ENCODE peak calls at places on chromosomes 11 and 22, in nine cellular contexts. T, I, B, V, O, X, H, S and M are unnamed samples.

GRCh38 chr11:69799582-69799981 is 19.6 kb downstream of the FGF3 start:
- DNase-seq in T (no peak), I (no peak), B (no peak), V (no peak), O (no peak), X (no peak), H (no peak), S (no peak), M (no peak)

GRCh38 chr11:86403458-86403857 is 28.8 kb downstream of the CCDC81 start:
- DNase-seq in T (no peak), I (no peak), B (no peak), V (no peak), O (no peak), X (no peak), H (no peak), S (no peak), M (no peak)

GRCh38 chr11:129861702-129862107 is 33.7 kb downstream of the NFRKB start:
- DNase-seq in T (peak), I (peak), B (no peak), V (peak), O (peak), X (no peak), H (peak), S (peak), M (peak)

GRCh38 chr22:27443315-27443714 is 358.2 kb downstream of the MN1 start:
- DNase-seq in T (no peak), I (no peak), B (no peak), V (no peak), O (no peak), X (peak), H (no peak), S (no peak), M (no peak)

GRCh38 chr11:103433976-103434375 is 324.8 kb downstream of the DYNC2H1 start:
- DNase-seq in T (no peak), I (no peak), B (no peak), V (no peak), O (no peak), X (no peak), H (no peak), S (no peak), M (no peak)

GRCh38 chr11:44189986-44190882 is 94.8 kb downstream of the EXT2 start:
- DNase-seq in T (no peak), I (no peak), B (no peak), V (no peak), O (no peak), X (no peak), H (no peak), S (no peak), M (no peak)

GRCh38 chr22:29916007-29916544 is 33.1 kb downstream of the MTMR3 start:
- DNase-seq in T (no peak), I (no peak), B (no peak), V (no peak), O (no peak), X (no peak), H (no peak), S (no peak), M (no peak)

GRCh38 chr11:19919050-19919561 is 206.5 kb downstream of the NAV2 start:
- DNase-seq in T (peak), I (no peak), B (no peak), V (no peak), O (peak), X (no peak), H (no peak), S (peak), M (no peak)

GRCh38 chr11:105720096-105720495 is 110.2 kb downstream of the GRIA4 start:
- DNase-seq in T (no peak), I (no peak), B (no peak), V (no peak), O (no peak), X (no peak), H (no peak), S (no peak), M (no peak)

GRCh38 chr11:133889893-133890292 is 44.6 kb upstream of the SPATA19 start:
- DNase-seq in T (no peak), I (no peak), B (no peak), V (no peak), O (no peak), X (no peak), H (no peak), S (no peak), M (no peak)

GRCh38 chr11:57180141-57180561 is 1.6 kb upstream of the LRRC55 start:
- DNase-seq in T (no peak), I (no peak), B (no peak), V (peak), O (no peak), X (no peak), H (peak), S (no peak), M (no peak)

GRCh38 chr11:13602844-13603243 is 65.6 kb upstream of the FAR1 start:
- DNase-seq in T (no peak), I (no peak), B (no peak), V (no peak), O (no peak), X (no peak), H (no peak), S (no peak), M (no peak)

GRCh38 chr22:47695176-47695575 is 932.7 kb downstream of the TBC1D22A start:
- DNase-seq in T (no peak), I (no peak), B (no peak), V (no peak), O (no peak), X (no peak), H (no peak), S (no peak), M (no peak)

GRCh38 chr11:134532921-134533421 is 120.9 kb upstream of the B3GAT1 start:
- DNase-seq in T (no peak), I (no peak), B (no peak), V (no peak), O (no peak), X (peak), H (peak), S (peak), M (no peak)

GRCh38 chr11:45333506-45333971 is 47.4 kb upstream of the SYT13 start:
- DNase-seq in T (no peak), I (no peak), B (no peak), V (no peak), O (peak), X (no peak), H (no peak), S (peak), M (no peak)

GRCh38 chr11:5247479-5248192 is 2.0 kb downstream of the HBG1 start:
- DNase-seq in T (no peak), I (no peak), B (no peak), V (no peak), O (no peak), X (no peak), H (no peak), S (no peak), M (no peak)

GRCh38 chr22:45608763-45609180 is 62.9 kb upstream of the ATXN10 start:
- DNase-seq in T (peak), I (no peak), B (peak), V (no peak), O (no peak), X (no peak), H (no peak), S (no peak), M (no peak)

GRCh38 chr11:72716291-72716690 is 35.9 kb downstream of the ARAP1 start:
- DNase-seq in T (no peak), I (no peak), B (no peak), V (no peak), O (no peak), X (peak), H (no peak), S (no peak), M (no peak)

GRCh38 chr11:126083829-126084607 is 21.4 kb upstream of the CDON start:
- DNase-seq in T (no peak), I (no peak), B (peak), V (peak), O (no peak), X (no peak), H (peak), S (no peak), M (no peak)

GRCh38 chr11:46281374-46281831 is 3.9 kb downstream of the CREB3L1 start:
- DNase-seq in T (no peak), I (no peak), B (no peak), V (no peak), O (peak), X (no peak), H (no peak), S (no peak), M (no peak)

GRCh38 chr11:64120951-64121569 is 44.9 kb downstream of the MACROD1 start:
- DNase-seq in T (peak), I (no peak), B (no peak), V (no peak), O (no peak), X (peak), H (no peak), S (peak), M (no peak)

GRCh38 chr22:17706451-17706900 is 67.8 kb downstream of the BID start:
- DNase-seq in T (peak), I (peak), B (no peak), V (no peak), O (peak), X (no peak), H (peak), S (peak), M (peak)

GRCh38 chr22:19850482-19851109 is 4.1 kb downstream of the GNB1L start:
- DNase-seq in T (no peak), I (no peak), B (no peak), V (no peak), O (no peak), X (no peak), H (no peak), S (no peak), M (no peak)

GRCh38 chr11:74443071-74443864 is 24.1 kb downstream of the KCNE3 start:
- DNase-seq in T (no peak), I (no peak), B (no peak), V (no peak), O (peak), X (no peak), H (no peak), S (no peak), M (no peak)

DNA sequence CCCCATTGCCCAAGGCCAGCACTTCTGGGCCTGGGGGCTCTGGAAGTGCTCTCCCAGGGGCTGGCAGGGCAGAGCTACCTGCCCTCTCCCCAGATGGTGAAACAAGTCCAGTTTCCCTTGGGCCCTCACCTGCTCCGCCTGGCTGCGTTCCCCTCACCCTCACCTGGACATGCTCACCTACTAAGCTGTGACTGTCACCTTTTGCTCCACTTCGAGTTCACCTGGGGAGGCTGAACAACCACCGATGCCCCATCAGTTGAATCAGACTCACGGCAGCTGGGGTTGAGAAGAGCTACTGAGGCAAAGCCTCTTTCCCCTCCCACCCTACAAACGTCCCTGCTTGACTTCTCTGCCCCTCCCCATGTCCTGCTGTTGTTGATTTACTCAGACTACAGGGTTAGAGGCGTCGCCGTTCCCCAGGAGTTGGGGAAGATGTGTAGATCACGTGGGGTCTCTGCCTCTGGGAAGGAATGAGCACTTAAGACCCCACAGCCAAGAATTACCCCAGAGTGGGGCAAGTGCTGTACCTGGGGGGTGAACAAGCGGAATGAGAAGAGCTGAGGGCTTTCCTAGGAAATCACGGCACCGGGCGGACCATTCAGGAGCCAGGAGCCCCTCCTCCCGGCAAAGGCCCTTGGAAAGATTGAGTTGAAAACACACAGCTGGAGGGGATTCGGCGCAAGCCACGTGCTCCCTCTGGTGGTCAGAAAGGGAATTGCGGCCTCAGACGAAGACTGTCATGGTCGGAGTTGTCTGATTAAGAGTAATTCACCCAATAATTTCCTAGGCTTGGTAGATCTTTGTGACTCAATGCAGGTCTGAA is 7.1 kb downstream of the FXYD2 start:
- DNase-seq in T (no peak), I (peak), B (peak), V (peak), O (peak), X (peak), H (peak), S (peak), M (peak)
- H3K27ac ChIP-seq in T (peak), I (peak), B (no peak), V (no peak), O (peak), X (no peak), H (no peak), S (peak), M (no peak)

GRCh38 chr11:91946397-91947090 is 278.1 kb upstream of the FAT3 start:
- DNase-seq in T (no peak), I (no peak), B (no peak), V (no peak), O (no peak), X (no peak), H (no peak), S (no peak), M (no peak)
- H3K27ac ChIP-seq in T (no peak), I (no peak), B (no peak), V (no peak), O (peak), X (no peak), H (no peak), S (no peak), M (no peak)

GRCh38 chr22:39332441-39333064 is 13.1 kb upstream of the RPL3 start:
- DNase-seq in T (no peak), I (no peak), B (no peak), V (no peak), O (no peak), X (no peak), H (no peak), S (no peak), M (no peak)
- H3K27ac ChIP-seq in T (no peak), I (peak), B (no peak), V (peak), O (no peak), X (no peak), H (peak), S (peak), M (no peak)

GRCh38 chr11:22461626-22462025 is 123.4 kb downstream of the SLC17A6 start:
- DNase-seq in T (no peak), I (no peak), B (no peak), V (no peak), O (no peak), X (no peak), H (no peak), S (no peak), M (no peak)

GRCh38 chr11:22456993-22457748 is 119.0 kb downstream of the SLC17A6 start:
- DNase-seq in T (peak), I (no peak), B (no peak), V (no peak), O (no peak), X (no peak), H (no peak), S (no peak), M (no peak)

GRCh38 chr11:22458141-22458540 is 120.0 kb downstream of the SLC17A6 start:
- DNase-seq in T (no peak), I (no peak), B (no peak), V (no peak), O (no peak), X (no peak), H (no peak), S (no peak), M (no peak)

GRCh38 chr11:22460181-22460580 is 122.0 kb downstream of the SLC17A6 start:
- DNase-seq in T (peak), I (no peak), B (no peak), V (no peak), O (no peak), X (no peak), H (no peak), S (no peak), M (no peak)

GRCh38 chr11:22459053-22459452 is 120.9 kb downstream of the SLC17A6 start:
- DNase-seq in T (peak), I (no peak), B (no peak), V (no peak), O (no peak), X (no peak), H (no peak), S (no peak), M (no peak)
- H3K27ac ChIP-seq in T (peak), I (no peak), B (no peak), V (no peak), O (no peak), X (peak), H (no peak), S (no peak), M (no peak)

GRCh38 chr11:23586188-23586587 is 725.9 kb upstream of the CCDC179 start:
- DNase-seq in T (no peak), I (no peak), B (no peak), V (no peak), O (no peak), X (no peak), H (no peak), S (no peak), M (no peak)

GRCh38 chr11:23590909-23591308 is 730.6 kb upstream of the CCDC179 start:
- DNase-seq in T (no peak), I (no peak), B (no peak), V (no peak), O (no peak), X (no peak), H (no peak), S (no peak), M (no peak)

GRCh38 chr11:23585700-23586099 is 725.4 kb upstream of the CCDC179 start:
- DNase-seq in T (no peak), I (no peak), B (no peak), V (no peak), O (no peak), X (no peak), H (no peak), S (no peak), M (no peak)
- H3K27ac ChIP-seq in T (no peak), I (no peak), B (no peak), V (no peak), O (peak), X (no peak), H (no peak), S (no peak), M (no peak)